ENCODE peak calls at places on chromosome 19, in nine cellular contexts. H is transverse colon, M is HepG2, K is stomach, U is upper lobe of left lung, F is sigmoid colon, T is SK-N-SH, A is H1, Z is K562. L is an unnamed sample.

GRCh38 chr19:6233827-6234511 is 45.8 kb downstream of the MLLT1 start:
- DNase-seq in Z (peak), K (peak), H (no peak), F (no peak), U (peak), T (peak), M (no peak), A (no peak), L (no peak)

GRCh38 chr19:55442372-55443044 is 592 bp downstream of the SHISA7 start:
- DNase-seq in M (no peak), T (peak), H (no peak), Z (no peak), A (peak), K (no peak), U (no peak), F (no peak), L (no peak)

GRCh38 chr19:23801798-23802197 is 43.1 kb upstream of the ZNF681 start:
- DNase-seq in Z (no peak), T (no peak), H (no peak), F (no peak), A (no peak), K (no peak), M (no peak), U (no peak), L (no peak)

GRCh38 chr19:5959260-5960004 is 18.5 kb downstream of the RANBP3 start:
- DNase-seq in M (no peak), K (no peak), U (no peak), T (no peak), A (no peak), Z (no peak), F (no peak), H (no peak), L (no peak)

GRCh38 chr19:5057860-5058259 is 88.9 kb downstream of the KDM4B start:
- DNase-seq in H (no peak), T (peak), A (no peak), U (no peak), K (no peak), F (no peak), M (no peak), Z (peak), L (no peak)

GRCh38 chr19:41955521-41955920 is 3.6 kb downstream of the RABAC1 start:
- DNase-seq in H (no peak), Z (peak), U (no peak), T (no peak), A (no peak), F (no peak), M (no peak), K (no peak), L (no peak)

GRCh38 chr19:55652311-55653078 is 2.3 kb upstream of the U2AF2 start:
- DNase-seq in U (no peak), K (no peak), H (no peak), A (no peak), F (no peak), T (no peak), Z (no peak), M (no peak), L (no peak)

GRCh38 chr19:21705393-21705792 is 62.0 kb downstream of the ZNF100 start:
- DNase-seq in U (no peak), K (no peak), M (no peak), T (no peak), Z (no peak), F (no peak), H (no peak), A (no peak), L (no peak)

GRCh38 chr19:8526345-8527062 is 12.5 kb upstream of the ZNF414 start:
- DNase-seq in U (peak), T (peak), Z (peak), F (peak), H (peak), K (peak), A (peak), M (peak), L (peak)

GRCh38 chr19:6794817-6795431 is 22.4 kb downstream of the VAV1 start:
- DNase-seq in A (no peak), U (no peak), H (no peak), M (peak), Z (peak), K (no peak), F (no peak), T (no peak), L (no peak)

GRCh38 chr19:33767898-33768413 is 28.7 kb upstream of the KCTD15 start:
- DNase-seq in U (no peak), T (no peak), K (no peak), M (peak), A (peak), Z (peak), H (no peak), F (no peak), L (no peak)

GRCh38 chr19:29672933-29673336 is 7.7 kb downstream of the PLEKHF1 start:
- DNase-seq in T (no peak), K (peak), F (peak), Z (no peak), H (peak), M (no peak), U (no peak), A (no peak), L (no peak)

GRCh38 chr19:7459773-7460172 is 29.1 kb downstream of the PEX11G start:
- DNase-seq in H (no peak), T (no peak), U (no peak), F (no peak), K (no peak), Z (no peak), A (no peak), M (no peak), L (no peak)

GRCh38 chr19:38276942-38277517 is 12.7 kb downstream of the SPINT2 start:
- DNase-seq in F (no peak), H (no peak), M (no peak), U (no peak), T (no peak), K (no peak), A (no peak), Z (no peak), L (no peak)

GRCh38 chr19:7145494-7145893 is 76.0 kb downstream of the ZNF557 start:
- DNase-seq in Z (no peak), K (no peak), A (no peak), U (no peak), T (no peak), M (peak), F (peak), H (peak), L (no peak)

GRCh38 chr19:4781851-4782250 is 9.7 kb upstream of the FEM1A start:
- DNase-seq in U (no peak), H (no peak), T (no peak), F (no peak), M (no peak), A (no peak), K (no peak), Z (no peak), L (no peak)

GRCh38 chr19:5593245-5593962 is 25.7 kb upstream of the TINCR start:
- DNase-seq in T (peak), A (no peak), F (no peak), H (no peak), M (no peak), K (no peak), Z (no peak), U (no peak), L (no peak)

GRCh38 chr19:29176981-29177754 is 35.8 kb downstream of the UQCRFS1 start:
- DNase-seq in M (no peak), K (no peak), T (no peak), A (no peak), F (no peak), H (no peak), U (no peak), Z (no peak), L (no peak)

GRCh38 chr19:15863272-15863671 is 34.6 kb downstream of the CYP4F2 start:
- DNase-seq in F (no peak), Z (peak), U (no peak), H (no peak), T (no peak), A (no peak), K (no peak), M (no peak), L (no peak)

GRCh38 chr19:31356587-31357314 is 7.5 kb upstream of the TSHZ3 start:
- DNase-seq in H (peak), Z (peak), T (peak), M (no peak), F (no peak), U (peak), K (no peak), A (peak), L (no peak)
- TF ChIP-seq POLR2AphosphoS5 in H (no peak), Z (no peak), T (no peak), M (no peak), F (no peak), U (no peak), K (no peak), A (no peak), L (no peak)

GRCh38 chr19:54164369-54165068 is 5.0 kb upstream of the LENG1 start:
- DNase-seq in H (peak), A (peak), K (peak), M (no peak), T (no peak), Z (peak), F (peak), U (peak), L (no peak)
- TF ChIP-seq EP300 in H (no peak), A (no peak), K (no peak), M (no peak), T (no peak), Z (no peak), F (no peak), U (no peak), L (no peak)

DNA sequence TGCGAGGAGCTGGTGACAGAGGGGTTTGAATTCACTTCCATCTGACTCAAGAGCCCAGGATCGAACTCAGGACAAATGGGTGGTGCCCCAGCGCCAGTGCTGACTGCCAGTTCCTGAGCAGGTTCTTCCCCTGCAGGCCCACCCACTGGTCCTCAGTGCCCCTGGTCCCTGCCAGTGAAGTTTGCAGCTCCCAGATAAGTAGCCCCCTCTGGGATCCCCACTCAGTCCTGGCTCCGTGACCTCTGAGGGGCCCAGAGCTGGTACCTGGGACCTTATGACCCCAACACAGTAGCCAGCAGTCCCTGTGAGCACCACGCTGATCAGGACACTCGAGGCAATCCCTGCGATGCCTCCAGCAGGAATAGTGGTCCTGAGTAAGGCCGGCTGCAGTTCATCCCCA is 11.3 kb upstream of the CEACAM20 start:
- DNase-seq in A (no peak), K (no peak), M (no peak), F (no peak), T (no peak), H (no peak), U (no peak), Z (no peak), L (no peak)
- TF ChIP-seq CTCF in A (no peak), K (no peak), M (no peak), F (no peak), T (no peak), H (no peak), U (no peak), Z (no peak), L (no peak)

DNA sequence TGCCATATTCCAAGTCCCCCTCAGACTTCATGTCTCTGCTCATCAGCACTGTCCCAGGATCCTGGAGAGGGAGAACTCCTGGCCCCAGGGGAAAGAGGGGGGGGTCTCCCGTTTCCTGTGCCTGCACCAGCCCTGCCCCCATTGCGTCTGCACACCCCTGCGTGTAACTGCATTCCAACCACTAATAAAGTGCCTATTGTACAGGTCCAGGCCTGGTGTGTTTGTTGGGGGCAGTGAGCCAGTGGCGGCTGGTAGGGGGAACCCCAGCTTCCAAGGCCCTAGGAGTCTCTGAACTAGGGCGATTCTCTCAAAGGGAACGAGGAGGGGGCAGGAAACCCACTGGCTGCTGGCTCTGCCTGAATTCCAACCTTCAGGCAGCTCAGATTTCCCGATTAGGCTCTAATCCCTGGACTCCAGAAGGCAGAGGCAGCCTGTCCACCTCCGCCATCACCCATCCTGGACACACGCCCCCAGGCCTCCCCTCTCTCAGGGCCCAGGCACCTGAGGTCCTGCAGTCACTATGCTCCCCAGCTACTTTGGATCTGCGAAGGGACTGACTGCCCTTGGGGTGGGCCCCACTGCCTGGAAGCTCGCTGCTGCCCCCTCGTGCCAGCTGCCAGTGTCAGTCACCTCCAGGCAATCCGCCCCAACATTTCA is 9.7 kb upstream of the ILF3 start:
- DNase-seq in A (peak), H (peak), U (peak), T (peak), K (peak), Z (peak), F (peak), M (peak), L (no peak)
- TF ChIP-seq POLR2AphosphoS5 in A (peak), H (no peak), U (no peak), T (no peak), K (no peak), Z (no peak), F (peak), M (no peak), L (no peak)

GRCh38 chr19:11295665-11296245 is at the start of gene TSPAN16:
- DNase-seq in A (no peak), K (no peak), Z (no peak), F (no peak), U (no peak), H (no peak), M (no peak), T (peak), L (no peak)
- TF ChIP-seq EP300 in A (no peak), K (no peak), Z (no peak), F (no peak), U (no peak), H (no peak), M (no peak), T (no peak), L (no peak)

GRCh38 chr19:35656700-35657099 is 8.6 kb downstream of the COX6B1 start:
- DNase-seq in T (no peak), F (peak), H (no peak), M (no peak), A (no peak), Z (no peak), U (no peak), K (no peak), L (no peak)

GRCh38 chr19:35661995-35662340 is 4.3 kb upstream of the UPK1A start:
- DNase-seq in K (no peak), M (no peak), F (no peak), U (no peak), H (no peak), T (no peak), Z (no peak), A (no peak), L (no peak)

GRCh38 chr19:35663981-35664380 is 2.3 kb upstream of the UPK1A start:
- DNase-seq in M (no peak), K (no peak), T (no peak), F (no peak), A (no peak), Z (no peak), H (no peak), U (no peak), L (no peak)

GRCh38 chr19:35655600-35655999 is 7.5 kb downstream of the COX6B1 start:
- DNase-seq in T (no peak), K (no peak), M (no peak), U (no peak), Z (no peak), A (no peak), F (no peak), H (no peak), L (no peak)

GRCh38 chr19:35657904-35658700 is 8.2 kb upstream of the UPK1A start:
- DNase-seq in H (no peak), T (no peak), K (no peak), U (no peak), F (no peak), M (no peak), Z (no peak), A (no peak), L (no peak)
- TF ChIP-seq CTCF in H (peak), T (peak), K (no peak), U (peak), F (no peak), M (no peak), Z (peak), A (peak), L (peak)

DNA sequence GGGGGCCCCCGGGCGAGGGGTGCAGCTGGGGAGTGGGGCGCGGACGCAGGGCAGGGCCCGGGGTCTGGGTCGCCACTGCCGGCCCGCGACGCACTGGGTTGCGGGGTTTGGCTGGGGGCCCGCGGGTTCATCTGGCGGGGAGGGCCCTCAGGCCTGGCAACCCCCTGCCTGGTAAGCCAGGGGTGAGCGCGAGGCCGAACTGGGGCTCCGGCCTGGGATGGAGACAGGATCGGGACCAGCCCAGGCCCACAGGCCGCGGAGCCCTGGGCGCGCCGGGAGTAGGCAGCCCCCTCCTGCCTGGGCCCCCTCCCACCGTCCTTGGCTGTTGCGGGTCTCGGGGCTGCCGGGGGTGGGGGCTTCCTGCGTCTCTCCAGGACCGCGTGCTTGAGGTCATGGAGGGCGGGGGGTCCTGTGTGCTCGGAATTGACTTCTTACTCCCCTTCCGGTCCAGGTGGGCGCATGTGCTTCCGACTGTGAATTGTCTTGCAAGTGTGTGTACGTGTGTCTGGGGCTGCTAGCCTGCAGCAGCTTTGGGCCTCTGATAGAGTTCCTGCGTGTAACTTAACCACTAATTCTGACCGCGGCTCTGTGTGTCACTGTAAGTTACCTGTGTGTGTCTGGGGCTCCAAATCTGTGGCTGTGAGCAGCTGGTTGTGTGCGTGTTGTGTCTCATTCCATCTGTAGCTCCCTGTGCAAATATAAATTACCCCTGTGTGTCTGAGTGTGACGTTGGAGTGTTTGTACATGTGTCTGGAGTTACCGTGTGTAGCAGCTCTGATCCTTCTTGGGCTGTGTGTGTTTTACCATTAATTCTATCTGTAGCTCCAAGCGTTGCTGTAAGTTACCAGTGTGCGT is 751 bp downstream of the GRAMD1A start:
- DNase-seq in H (peak), A (no peak), T (peak), U (no peak), K (no peak), M (peak), F (no peak), Z (peak), L (no peak)
- TF ChIP-seq POLR2AphosphoS5 in H (no peak), A (peak), T (no peak), U (peak), K (no peak), M (peak), F (peak), Z (no peak), L (no peak)

GRCh38 chr19:44912854-44913253 is 1.6 kb upstream of the APOC1 start:
- DNase-seq in Z (no peak), A (no peak), M (peak), U (peak), F (peak), T (no peak), K (no peak), H (peak), L (no peak)
- TF ChIP-seq EP300 in Z (no peak), A (no peak), M (peak), U (no peak), F (no peak), T (no peak), K (no peak), H (no peak), L (no peak)

GRCh38 chr19:48954595-48955307 is at the start of gene BAX:
- DNase-seq in Z (peak), A (peak), H (peak), U (peak), M (peak), T (peak), F (peak), K (peak), L (peak)
- TF ChIP-seq CTCF in Z (peak), A (peak), H (no peak), U (peak), M (peak), T (no peak), F (no peak), K (no peak), L (no peak)

GRCh38 chr19:40600086-40600917 is 867 bp upstream of the LTBP4 start:
- DNase-seq in U (no peak), F (peak), Z (no peak), A (no peak), H (no peak), T (no peak), M (no peak), K (no peak), L (no peak)

GRCh38 chr19:40599331-40600085 is 1.7 kb upstream of the LTBP4 start:
- DNase-seq in F (no peak), U (no peak), K (no peak), T (no peak), H (no peak), M (no peak), Z (peak), A (no peak), L (no peak)

GRCh38 chr19:40598918-40599307 is 2.3 kb upstream of the LTBP4 start:
- DNase-seq in K (no peak), F (no peak), T (no peak), M (no peak), A (no peak), H (no peak), U (no peak), Z (no peak), L (no peak)

GRCh38 chr19:40603071-40603718 is 2.0 kb downstream of the LTBP4 start:
- DNase-seq in M (peak), T (no peak), K (no peak), F (no peak), U (no peak), A (no peak), H (no peak), Z (peak), L (no peak)

DNA sequence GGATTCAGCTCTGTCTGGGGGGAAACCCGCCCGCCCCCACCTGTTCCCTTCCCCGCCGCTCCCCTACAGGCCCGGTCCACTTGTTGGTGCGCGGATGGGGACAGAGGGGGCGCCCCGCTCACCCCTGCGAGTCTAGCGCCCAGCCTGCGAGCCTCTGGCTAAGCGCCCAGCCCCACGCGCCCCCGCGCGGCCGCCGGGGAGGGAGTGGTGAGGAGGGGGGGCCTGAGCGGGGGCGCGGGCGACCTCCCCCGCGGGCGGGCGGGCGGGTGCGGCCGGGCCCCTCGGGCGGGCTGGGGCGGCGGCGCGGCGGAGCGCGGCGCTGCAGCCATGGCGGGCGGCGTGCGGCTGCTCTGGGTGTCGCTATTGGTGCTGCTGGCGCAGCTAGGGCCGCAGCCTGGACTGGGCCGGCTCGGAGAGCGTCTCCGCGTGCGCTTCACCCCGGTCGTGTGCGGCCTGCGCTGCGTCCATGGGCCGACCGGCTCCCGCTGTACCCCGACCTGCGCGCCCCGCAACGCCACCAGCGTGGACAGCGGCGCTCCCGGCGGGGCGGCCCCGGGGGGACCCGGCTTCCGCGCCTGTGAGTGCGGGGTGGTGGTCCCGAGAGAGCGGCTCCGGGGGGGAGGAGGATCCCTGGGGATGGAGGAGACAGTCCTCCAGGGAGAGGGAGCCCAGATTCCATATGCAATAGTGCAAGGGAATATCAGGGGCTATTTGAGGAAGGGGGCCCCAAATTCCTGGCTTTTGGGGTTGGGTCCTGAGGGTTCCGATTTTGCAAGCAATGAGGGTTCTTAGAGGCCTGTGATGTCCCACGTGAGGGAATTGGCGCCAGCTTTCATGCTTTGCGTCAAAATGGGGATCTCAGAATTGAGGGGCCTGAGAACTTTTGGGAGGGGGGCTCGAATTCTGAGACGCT is at the start of gene LTBP4:
- DNase-seq in H (peak), M (no peak), U (no peak), F (peak), Z (peak), K (no peak), A (no peak), T (peak), L (no peak)
- TF ChIP-seq POLR2AphosphoS5 in H (no peak), M (no peak), U (no peak), F (peak), Z (no peak), K (no peak), A (no peak), T (no peak), L (no peak)

L was measured in esophagus muscularis mucosa.